ENCODE peak calls at places on chromosomes 2 and 18, in four cellular contexts. One of them, this sample, is unnamed.

GRCh38 chr18:46071615-46071893 is 506 bp downstream of the PSTPIP2 start:
- DNase-seq in hypothalamus: no peak
- DNase-seq in stimulated activated CD4-positive, alpha-beta T cell treated with anti-CD3 and anti-CD28 coated beads, Interleukin-15, amount 100 ng/mL, for 48 hours: no peak
- DNase-seq in posterior cingulate gyrus: no peak
- DNase-seq in this sample: no peak

GRCh38 chr2:136424112-136424511 is 306.2 kb upstream of the CXCR4 start:
- DNase-seq in hypothalamus: no peak
- DNase-seq in stimulated activated CD4-positive, alpha-beta T cell treated with anti-CD3 and anti-CD28 coated beads, Interleukin-15, amount 100 ng/mL, for 48 hours: no peak
- DNase-seq in posterior cingulate gyrus: no peak
- DNase-seq in this sample: no peak

GRCh38 chr18:39701839-39702238 is 2136.2 kb upstream of the CELF4 start:
- DNase-seq in hypothalamus: no peak
- DNase-seq in stimulated activated CD4-positive, alpha-beta T cell treated with anti-CD3 and anti-CD28 coated beads, Interleukin-15, amount 100 ng/mL, for 48 hours: no peak
- DNase-seq in posterior cingulate gyrus: no peak
- DNase-seq in this sample: no peak

GRCh38 chr2:129400825-129401224 is 578.6 kb upstream of the RAB6C start:
- DNase-seq in hypothalamus: no peak
- DNase-seq in stimulated activated CD4-positive, alpha-beta T cell treated with anti-CD3 and anti-CD28 coated beads, Interleukin-15, amount 100 ng/mL, for 48 hours: no peak
- DNase-seq in posterior cingulate gyrus: peak; percentile 31
- DNase-seq in this sample: no peak

GRCh38 chr2:224259831-224260230 is 142.1 kb downstream of the FAM124B start:
- DNase-seq in hypothalamus: no peak
- DNase-seq in stimulated activated CD4-positive, alpha-beta T cell treated with anti-CD3 and anti-CD28 coated beads, Interleukin-15, amount 100 ng/mL, for 48 hours: no peak
- DNase-seq in posterior cingulate gyrus: no peak
- DNase-seq in this sample: no peak

GRCh38 chr18:41624461-41624860 is 330.6 kb upstream of the PIK3C3 start:
- DNase-seq in hypothalamus: no peak
- DNase-seq in stimulated activated CD4-positive, alpha-beta T cell treated with anti-CD3 and anti-CD28 coated beads, Interleukin-15, amount 100 ng/mL, for 48 hours: no peak
- DNase-seq in posterior cingulate gyrus: no peak
- DNase-seq in this sample: no peak

GRCh38 chr2:29129586-29130281 is 14.5 kb downstream of the CLIP4 start:
- DNase-seq in hypothalamus: no peak
- DNase-seq in stimulated activated CD4-positive, alpha-beta T cell treated with anti-CD3 and anti-CD28 coated beads, Interleukin-15, amount 100 ng/mL, for 48 hours: no peak
- DNase-seq in posterior cingulate gyrus: no peak
- DNase-seq in this sample: no peak

GRCh38 chr2:227415538-227416424 is 28.0 kb upstream of the SCYGR1 start:
- DNase-seq in hypothalamus: no peak
- DNase-seq in stimulated activated CD4-positive, alpha-beta T cell treated with anti-CD3 and anti-CD28 coated beads, Interleukin-15, amount 100 ng/mL, for 48 hours: no peak
- DNase-seq in posterior cingulate gyrus: no peak
- DNase-seq in this sample: no peak

GRCh38 chr2:150135223-150135883 is 352.1 kb downstream of the RND3 start:
- DNase-seq in hypothalamus: no peak
- DNase-seq in stimulated activated CD4-positive, alpha-beta T cell treated with anti-CD3 and anti-CD28 coated beads, Interleukin-15, amount 100 ng/mL, for 48 hours: no peak
- DNase-seq in posterior cingulate gyrus: no peak
- DNase-seq in this sample: no peak

This sample was measured in nucleus accumbens.